ENCODE peak calls at places on chromosomes 7 and 10, in eight cellular contexts. T is B cell, V is colonic mucosa, D is endothelial cell, G is choroid plexus epithelial cell, K is fibroblast of the aortic adventitia, P is WTC11, M is fibroblast of villous mesenchyme. N is an unnamed sample.

GRCh38 chr7:135537905-135538304 is 19.8 kb upstream of the NUP205 start:
- DNase-seq in G (no peak), K (no peak), D (no peak), M (no peak), T (no peak), P (no peak), V (no peak), N (no peak)

GRCh38 chr10:27950165-27950564 is 48.7 kb downstream of the ODAD2 start:
- DNase-seq in K (no peak), G (no peak), P (no peak), M (no peak), T (no peak), V (no peak), D (no peak), N (no peak)

GRCh38 chr10:103763374-103764202 is 91.8 kb downstream of the SH3PXD2A start:
- DNase-seq in P (no peak), G (peak), K (peak), M (no peak), D (no peak), V (no peak), T (no peak), N (no peak)

GRCh38 chr7:41834805-41835694 is 132.2 kb upstream of the INHBA start:
- DNase-seq in G (peak), T (no peak), P (no peak), K (peak), M (peak), D (no peak), V (no peak), N (no peak)

GRCh38 chr7:128112018-128112780 is 81.0 kb upstream of the LRRC4 start:
- DNase-seq in T (peak), D (no peak), M (no peak), V (no peak), K (no peak), P (no peak), G (no peak), N (no peak)

GRCh38 chr7:158505683-158506082 is 81.9 kb downstream of the PTPRN2 start:
- DNase-seq in P (no peak), T (no peak), M (no peak), K (no peak), G (no peak), V (no peak), D (no peak), N (no peak)

GRCh38 chr10:105159268-105159667 is 518.2 kb downstream of the SORCS3 start:
- DNase-seq in D (no peak), T (no peak), K (no peak), M (no peak), G (no peak), V (no peak), P (no peak), N (no peak)

GRCh38 chr10:29530112-29530976 is 104.4 kb downstream of the SVIL start:
- DNase-seq in G (no peak), P (no peak), D (no peak), V (no peak), M (no peak), T (no peak), K (no peak), N (no peak)

GRCh38 chr7:50854247-50854646 is 71.6 kb upstream of the GRB10 start:
- DNase-seq in D (no peak), T (no peak), P (no peak), G (no peak), M (no peak), V (no peak), K (no peak), N (no peak)

GRCh38 chr10:24307696-24308476 is 98.9 kb downstream of the KIAA1217 start:
- DNase-seq in K (peak), P (no peak), D (no peak), G (peak), T (no peak), M (no peak), V (no peak), N (no peak)

GRCh38 chr7:26500749-26501352 is 209.2 kb downstream of the SNX10 start:
- DNase-seq in M (peak), K (peak), T (peak), V (no peak), P (no peak), D (no peak), G (peak), N (no peak)

GRCh38 chr7:96327429-96327828 is 5.5 kb upstream of the SLC25A13 start:
- DNase-seq in T (no peak), V (peak), G (no peak), M (no peak), P (no peak), K (no peak), D (no peak), N (no peak)

GRCh38 chr10:35210961-35211360 is 84.3 kb downstream of the CREM start:
- DNase-seq in G (no peak), D (no peak), M (no peak), T (no peak), K (no peak), P (no peak), V (no peak), N (no peak)

GRCh38 chr7:150945853-150946825 is 32.0 kb downstream of the KCNH2 start:
- DNase-seq in M (no peak), V (no peak), P (no peak), G (no peak), K (no peak), D (no peak), T (no peak), N (peak)

GRCh38 chr10:30359373-30360206 is 10.5 kb upstream of the MTPAP start:
- DNase-seq in G (peak), T (peak), D (peak), V (peak), M (peak), P (peak), K (peak), N (peak)

DNA sequence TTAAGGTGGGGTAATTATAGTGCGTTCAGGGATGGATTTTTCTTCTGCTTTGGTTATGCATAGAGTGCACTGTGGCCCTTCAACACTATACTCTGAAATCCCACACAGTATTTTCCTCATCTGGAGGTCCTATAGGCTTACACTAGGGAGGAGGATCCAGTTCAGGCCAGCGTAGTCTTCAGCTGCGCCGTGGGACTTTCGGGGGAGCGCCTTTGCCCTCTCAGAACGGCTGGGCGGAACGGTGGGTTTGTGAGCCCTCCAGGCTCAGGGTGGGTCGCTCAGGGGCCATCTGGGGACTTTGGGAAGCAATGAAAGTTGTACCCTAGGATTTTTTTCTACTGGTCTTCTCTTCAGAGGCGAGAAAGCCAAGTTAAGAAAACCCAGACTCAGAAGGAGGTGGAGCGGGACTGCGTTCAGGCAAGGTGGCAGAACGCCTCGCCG is 652 bp upstream of the VPS26A start:
- DNase-seq in M (peak), T (no peak), D (peak), P (peak), K (peak), V (peak), G (peak), N (peak)
- TF ChIP-seq CTCF in M (no peak), T (no peak), D (no peak), P (no peak), K (no peak), V (no peak), G (peak), N (peak)

GRCh38 chr10:50620899-50621298 is 2.9 kb downstream of the SGMS1 start:
- DNase-seq in M (no peak), P (no peak), V (no peak), G (no peak), D (no peak), T (no peak), K (no peak), N (no peak)

GRCh38 chr10:50624154-50624865 is 554 bp upstream of the SGMS1 start:
- DNase-seq in P (peak), K (peak), G (peak), D (peak), T (peak), V (peak), M (peak), N (peak)

GRCh38 chr10:50623299-50624153 is at the start of gene SGMS1:
- DNase-seq in M (peak), K (peak), P (peak), G (peak), T (peak), V (peak), D (peak), N (peak)

GRCh38 chr10:50621981-50622496 is 1.7 kb downstream of the SGMS1 start:
- DNase-seq in G (peak), K (peak), P (peak), T (peak), V (peak), D (peak), M (peak), N (peak)

GRCh38 chr10:50622497-50623298 is 1.1 kb downstream of the SGMS1 start:
- DNase-seq in G (peak), P (peak), M (peak), D (peak), T (peak), V (peak), K (peak), N (peak)
- TF ChIP-seq CTCF in G (peak), P (no peak), M (no peak), D (no peak), T (no peak), V (no peak), K (no peak), N (no peak)

GRCh38 chr10:126463306-126463705 is 75.0 kb upstream of the ADAM12 start:
- DNase-seq in K (no peak), P (no peak), T (no peak), D (no peak), G (no peak), M (no peak), V (no peak), N (no peak)

GRCh38 chr10:126469692-126470091 is 81.4 kb upstream of the ADAM12 start:
- DNase-seq in V (no peak), G (no peak), D (no peak), T (no peak), P (no peak), M (no peak), K (no peak), N (no peak)

GRCh38 chr10:126468467-126468866 is 80.2 kb upstream of the ADAM12 start:
- DNase-seq in D (no peak), T (no peak), M (no peak), P (no peak), K (no peak), G (peak), V (no peak), N (no peak)

GRCh38 chr10:126468876-126469643 is 80.8 kb upstream of the ADAM12 start:
- DNase-seq in G (peak), T (no peak), D (no peak), V (no peak), P (no peak), M (peak), K (no peak), N (no peak)

DNA sequence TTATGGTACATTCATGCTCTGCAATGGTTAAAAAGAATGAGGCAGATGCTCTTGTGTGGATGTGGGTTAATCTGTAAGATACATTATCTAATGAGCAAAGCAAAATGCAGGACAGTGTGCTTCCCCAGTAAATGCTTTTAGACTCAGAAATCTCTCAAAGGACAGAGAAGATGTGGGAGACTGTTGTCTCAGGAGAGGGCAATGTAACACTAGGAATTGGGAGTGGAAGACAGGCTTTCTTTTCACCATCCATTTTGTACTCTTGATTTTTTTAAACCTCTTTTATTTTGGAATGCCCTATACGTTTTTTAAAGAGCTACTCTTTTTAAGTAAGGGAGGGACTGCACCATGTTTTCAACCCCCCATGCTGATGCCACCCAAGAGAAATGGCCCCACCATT is 77.5 kb upstream of the ADAM12 start:
- DNase-seq in M (no peak), V (no peak), P (no peak), D (no peak), T (no peak), G (peak), K (no peak), N (no peak)
- TF ChIP-seq CTCF in M (no peak), V (no peak), P (no peak), D (no peak), T (no peak), G (no peak), K (no peak), N (no peak)

GRCh38 chr10:78258303-78259030 is 224.8 kb downstream of the RPS24 start:
- DNase-seq in K (no peak), M (no peak), G (no peak), D (no peak), P (no peak), T (no peak), V (no peak), N (no peak)
- TF ChIP-seq CTCF in K (no peak), M (no peak), G (no peak), D (no peak), P (no peak), T (peak), V (no peak), N (no peak)

GRCh38 chr7:32427769-32428291 is 62.4 kb downstream of the LSM5 start:
- DNase-seq in D (peak), M (peak), V (peak), K (peak), G (peak), T (no peak), P (peak), N (peak)
- TF ChIP-seq CTCF in D (peak), M (peak), V (no peak), K (peak), G (peak), T (no peak), P (no peak), N (peak)

GRCh38 chr7:1964556-1964912 is 268.2 kb downstream of the MAD1L1 start:
- DNase-seq in G (no peak), K (no peak), V (no peak), P (no peak), D (no peak), T (no peak), M (no peak), N (no peak)

GRCh38 chr7:1967512-1968396 is 265.0 kb downstream of the MAD1L1 start:
- DNase-seq in G (no peak), K (no peak), M (no peak), D (no peak), V (no peak), T (no peak), P (no peak), N (peak)

GRCh38 chr7:1966631-1967200 is 266.0 kb downstream of the MAD1L1 start:
- DNase-seq in V (no peak), T (no peak), M (no peak), P (no peak), D (no peak), G (no peak), K (no peak), N (peak)

GRCh38 chr7:1964913-1965578 is 267.7 kb downstream of the MAD1L1 start:
- DNase-seq in V (no peak), T (no peak), K (no peak), G (no peak), P (no peak), D (no peak), M (no peak), N (peak)

GRCh38 chr7:1965579-1966294 is 267.0 kb downstream of the MAD1L1 start:
- DNase-seq in V (no peak), G (no peak), M (no peak), P (no peak), D (no peak), T (no peak), K (no peak), N (peak)
- TF ChIP-seq CTCF in V (no peak), G (no peak), M (no peak), P (no peak), D (no peak), T (no peak), K (no peak), N (no peak)

GRCh38 chr10:68408898-68409518 is 1.9 kb upstream of the RUFY2 start:
- DNase-seq in M (no peak), P (no peak), K (no peak), V (no peak), T (no peak), D (no peak), G (no peak), N (no peak)

GRCh38 chr10:68402271-68402670 is 4.8 kb downstream of the RUFY2 start:
- DNase-seq in M (no peak), G (peak), K (peak), V (no peak), D (no peak), T (no peak), P (no peak), N (no peak)

GRCh38 chr10:68403701-68404100 is 3.4 kb downstream of the RUFY2 start:
- DNase-seq in T (no peak), D (no peak), M (no peak), G (no peak), V (no peak), K (no peak), P (no peak), N (no peak)

GRCh38 chr10:68406815-68407585 is at the start of gene RUFY2:
- DNase-seq in G (peak), K (peak), D (peak), V (peak), P (peak), T (peak), M (peak), N (peak)

DNA sequence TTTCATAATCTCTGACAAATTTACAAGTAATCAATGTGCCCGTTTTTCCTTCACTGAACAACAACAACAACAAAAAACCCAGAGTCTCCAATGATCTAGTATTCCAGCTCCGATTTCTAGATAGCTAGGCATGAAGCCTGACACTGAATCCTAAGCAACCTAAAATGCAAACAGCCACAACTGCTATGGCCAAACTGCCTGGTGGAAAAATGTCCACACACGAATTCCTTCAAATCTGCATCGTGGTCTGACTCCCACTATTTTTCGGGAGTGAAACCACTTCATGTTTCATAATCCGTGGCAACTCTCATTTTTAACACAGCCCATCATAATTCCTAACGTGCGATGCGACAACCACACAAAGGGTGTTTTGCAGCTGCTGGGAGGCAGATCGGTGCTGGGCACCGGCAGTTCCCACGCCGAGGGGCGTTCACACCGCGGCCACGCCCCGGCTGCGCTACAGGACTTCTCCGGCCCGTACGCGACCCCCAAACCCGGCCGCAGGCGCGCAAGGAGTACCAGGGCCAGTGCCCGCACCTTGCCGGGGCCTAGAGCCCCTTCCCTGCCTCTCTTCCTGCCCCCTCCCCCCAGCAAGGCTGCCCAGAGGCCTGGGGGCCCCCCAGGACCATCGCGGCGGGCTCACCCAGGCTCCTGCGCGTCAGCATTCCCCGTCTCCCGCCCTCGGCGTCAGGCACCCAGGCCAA is 814 bp downstream of the RUFY2 start:
- DNase-seq in K (peak), T (peak), D (peak), P (peak), G (peak), V (peak), M (peak), N (peak)
- TF ChIP-seq CTCF in K (no peak), T (no peak), D (no peak), P (no peak), G (no peak), V (no peak), M (no peak), N (no peak)